ENCODE peak calls at places on chromosome 18, in four cellular contexts. U, S, J and T are unnamed samples.

GRCh38 chr18:63043516-63043915 is 276.1 kb downstream of the BCL2 start:
- DNase-seq in U (no peak), S (peak; percentile 46), J (peak; percentile 77), T (no peak)

GRCh38 chr18:57390044-57390443 is 37.7 kb downstream of the ST8SIA3 start:
- DNase-seq in S (no peak), U (no peak), J (no peak), T (no peak)

GRCh38 chr18:12255626-12256026 is 1.5 kb downstream of the CIDEA start:
- DNase-seq in U (no peak), S (peak; percentile 14), J (peak; percentile 43), T (no peak)

GRCh38 chr18:33751613-33752221 is 173.7 kb downstream of the ASXL3 start:
- DNase-seq in J (peak; percentile 58), U (no peak), S (peak; percentile 30), T (no peak)

GRCh38 chr18:30903566-30903965 is 139.0 kb downstream of the DSC3 start:
- DNase-seq in U (no peak), S (no peak), J (peak; percentile 46), T (no peak)

GRCh38 chr18:57585421-57585820 is 1.1 kb downstream of the FECH start:
- DNase-seq in J (peak; percentile 25), U (no peak), S (no peak), T (no peak)

GRCh38 chr18:63074987-63075404 is 244.6 kb downstream of the BCL2 start:
- DNase-seq in S (peak; percentile 34), J (peak; percentile 20), U (peak; percentile 25), T (no peak)

GRCh38 chr18:34591920-34592444 is 118.1 kb upstream of the DTNA start:
- DNase-seq in S (no peak), U (no peak), J (no peak), T (no peak)

GRCh38 chr18:78984941-78985784 is 5.5 kb downstream of the SALL3 start:
- DNase-seq in S (peak; percentile 1), U (no peak), J (peak; percentile 32), T (no peak)

GRCh38 chr18:6566338-6566911 is 151.7 kb upstream of the L3MBTL4 start:
- DNase-seq in J (no peak), S (no peak), U (no peak), T (no peak)

GRCh38 chr18:78980777-78981651 is 1.4 kb downstream of the SALL3 start:
- DNase-seq in J (no peak), U (no peak), S (no peak), T (no peak)

GRCh38 chr18:1585881-1586488 is 681.3 kb downstream of the ADCYAP1 start:
- DNase-seq in U (no peak), J (peak; percentile 27), S (peak; percentile 25), T (peak; percentile 28)

GRCh38 chr18:79439201-79440023 is 43.7 kb downstream of the NFATC1 start:
- DNase-seq in U (no peak), J (peak; percentile 35), S (peak; percentile 75), T (peak; percentile 11)

GRCh38 chr18:69774831-69775230 is 172.8 kb downstream of the CD226 start:
- DNase-seq in S (peak; percentile 48), U (no peak), J (peak; percentile 30), T (no peak)

GRCh38 chr18:6959110-6959509 is 158.5 kb downstream of the LAMA1 start:
- DNase-seq in S (no peak), J (no peak), U (no peak), T (no peak)

GRCh38 chr18:80167947-80168745 is 59.1 kb downstream of the ADNP2 start:
- DNase-seq in U (no peak), J (no peak), S (peak; percentile 79), T (no peak)

GRCh38 chr18:6001867-6002266 is 106.5 kb upstream of the TMEM200C start:
- DNase-seq in S (no peak), J (peak; percentile 32), U (no peak), T (no peak)

GRCh38 chr18:25503567-25504081 is 151.7 kb upstream of the ZNF521 start:
- DNase-seq in J (peak; percentile 85), U (peak; percentile 57), S (peak; percentile 74), T (peak; percentile 50)

GRCh38 chr18:13137939-13138821 is 80.4 kb upstream of the LDLRAD4 start:
- DNase-seq in J (peak; percentile 84), S (peak; percentile 53), U (peak; percentile 72), T (no peak)

GRCh38 chr18:35778850-35779634 is 193.4 kb upstream of the RMP24 start:
- DNase-seq in S (peak; percentile 3), J (peak; percentile 54), U (no peak), T (no peak)

GRCh38 chr18:2971741-2972552 is 41.0 kb downstream of the LPIN2 start:
- DNase-seq in J (peak; percentile 51), S (peak; percentile 34), U (no peak), T (no peak)

GRCh38 chr18:77701977-77702376 is 452.3 kb downstream of the GALR1 start:
- DNase-seq in S (no peak), J (no peak), U (no peak), T (no peak)

GRCh38 chr18:57943723-57944122 is 100.3 kb upstream of the NEDD4L start:
- DNase-seq in J (peak; percentile 59), S (no peak), U (no peak), T (peak; percentile 25)

GRCh38 chr18:2617974-2618373 is 37.6 kb upstream of the SMCHD1 start:
- DNase-seq in S (peak; percentile 46), J (no peak), U (no peak), T (no peak)

GRCh38 chr18:79476918-79477685 is 81.4 kb downstream of the NFATC1 start:
- DNase-seq in U (peak; percentile 4), S (no peak), J (no peak), T (no peak)

GRCh38 chr18:62763101-62763521 is 47.8 kb downstream of the PHLPP1 start:
- DNase-seq in J (no peak), S (no peak), U (no peak), T (no peak)

GRCh38 chr18:23650963-23651927 is 11.5 kb downstream of the ANKRD29 start:
- DNase-seq in S (peak; percentile 93), U (no peak), J (peak; percentile 95), T (peak; percentile 80)

GRCh38 chr18:5510109-5510846 is 33.5 kb downstream of the EPB41L3 start:
- DNase-seq in J (peak; percentile 90), S (no peak), U (no peak), T (no peak)

GRCh38 chr18:36158261-36158867 is 28.7 kb downstream of the ELP2 start:
- DNase-seq in J (peak; percentile 87), U (no peak), S (peak; percentile 77), T (peak; percentile 78)

DNA sequence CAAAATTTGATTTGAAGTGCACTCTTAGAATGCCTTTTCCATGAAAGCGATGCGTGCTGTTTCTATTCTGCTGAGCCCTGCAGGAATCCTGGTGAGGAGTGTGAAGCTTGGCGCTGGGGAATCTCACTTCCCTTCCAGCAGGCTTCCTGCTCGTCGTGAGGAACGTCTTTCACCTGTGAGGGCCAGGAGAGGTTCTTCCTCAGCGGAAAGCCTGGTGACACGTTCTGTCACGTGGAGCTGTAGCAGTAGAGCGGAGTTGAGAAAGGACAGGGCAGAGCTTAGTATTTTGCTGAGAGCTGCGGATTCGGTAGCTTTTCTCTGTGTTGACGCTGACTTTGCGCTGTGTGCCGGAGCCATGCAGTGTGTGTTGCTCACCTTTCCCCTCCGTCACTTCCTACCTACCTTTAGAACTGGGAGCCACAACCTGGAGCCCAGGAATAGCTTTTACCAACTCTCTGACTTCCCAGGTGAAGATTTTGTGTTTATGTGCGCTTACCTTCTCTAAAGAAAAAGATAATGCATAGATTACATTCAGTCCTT is 294.8 kb downstream of the PTGR3 start:
- DNase-seq in J (no peak), U (no peak), S (no peak), T (no peak)
- TF ChIP-seq CTCF in J (no peak), U (no peak), S (no peak), T (no peak)

GRCh38 chr18:32358075-32358474 is 112.6 kb downstream of the GAREM1 start:
- DNase-seq in S (no peak), J (no peak), U (no peak), T (no peak)
- TF ChIP-seq CTCF in S (no peak), J (no peak), U (no peak), T (no peak)

DNA sequence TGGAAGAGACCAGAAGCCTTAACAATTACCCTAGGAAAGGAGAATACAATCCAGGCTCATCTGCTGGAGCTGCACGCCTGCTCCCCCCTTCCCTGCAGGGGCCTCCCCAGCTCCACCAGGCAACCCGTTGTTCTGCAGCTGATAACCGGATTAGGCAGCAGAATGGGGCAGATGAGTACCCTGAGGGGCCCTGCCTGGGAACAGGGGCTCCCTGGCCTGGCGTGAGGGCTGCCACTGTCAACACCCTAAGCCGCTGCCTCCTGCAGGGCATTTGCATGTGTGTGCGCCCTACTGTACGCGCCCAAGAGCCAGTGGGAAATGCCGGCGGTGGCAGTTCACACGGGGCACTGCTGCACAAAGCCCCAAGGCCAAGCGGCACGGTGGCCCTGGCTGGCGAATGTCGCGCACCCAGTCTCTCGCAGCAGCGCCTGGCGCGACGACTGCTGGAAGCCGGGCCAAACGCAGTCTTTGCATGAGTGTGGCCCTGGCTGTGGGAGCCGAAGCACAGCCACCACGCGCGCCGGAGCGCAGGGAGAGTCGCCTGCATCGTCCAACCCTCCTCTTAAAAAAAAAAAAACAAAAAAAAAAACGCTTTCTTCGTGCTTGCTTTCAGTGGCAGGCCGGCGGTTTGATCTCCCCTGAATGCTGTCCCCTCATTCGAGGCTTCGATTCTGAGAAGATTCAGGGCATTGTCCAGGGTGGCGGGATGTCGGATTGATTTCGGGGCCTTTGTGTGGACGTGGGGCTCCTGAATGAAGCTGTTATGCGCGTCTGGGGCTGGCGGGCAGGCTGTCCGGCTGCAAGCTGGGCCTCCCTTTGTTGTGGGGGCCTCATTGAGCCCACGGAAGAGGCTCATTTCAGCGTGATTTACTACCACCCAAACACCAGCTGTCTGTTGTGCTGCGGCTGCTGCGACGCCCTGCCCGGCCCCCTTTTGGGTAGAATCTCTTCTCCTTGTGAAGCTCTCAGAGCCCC is 63.8 kb downstream of the SETBP1 start:
- DNase-seq in S (no peak), J (no peak), U (peak; percentile 41), T (no peak)
- TF ChIP-seq CTCF in S (no peak), J (no peak), U (no peak), T (no peak)

GRCh38 chr18:59996370-59996966 is 96.7 kb downstream of the PMAIP1 start:
- DNase-seq in U (no peak), S (peak; percentile 64), J (peak; percentile 58), T (peak; percentile 52)
- TF ChIP-seq CTCF in U (no peak), S (peak; percentile 92), J (peak; percentile 88), T (peak; percentile 96)

GRCh38 chr18:51290864-51291263 is 93.4 kb upstream of the MEX3C start:
- DNase-seq in S (no peak), J (no peak), U (no peak), T (no peak)
- TF ChIP-seq CTCF in S (no peak), J (no peak), U (no peak), T (no peak)

GRCh38 chr18:48777737-48778111 is 173.0 kb downstream of the SMAD7 start:
- DNase-seq in U (no peak), J (peak; percentile 15), S (no peak), T (no peak)

GRCh38 chr18:48776641-48777025 is 174.1 kb downstream of the SMAD7 start:
- DNase-seq in J (no peak), S (no peak), U (no peak), T (no peak)

GRCh38 chr18:48777026-48777736 is 173.6 kb downstream of the SMAD7 start:
- DNase-seq in U (peak; percentile 73), S (peak; percentile 25), J (peak; percentile 34), T (peak; percentile 16)

GRCh38 chr18:48779462-48779861 is 171.3 kb downstream of the SMAD7 start:
- DNase-seq in J (no peak), U (no peak), S (no peak), T (no peak)

GRCh38 chr18:48778344-48779011 is 172.3 kb downstream of the SMAD7 start:
- DNase-seq in U (no peak), J (no peak), S (no peak), T (no peak)
- TF ChIP-seq CTCF in U (no peak), J (no peak), S (no peak), T (no peak)